ENCODE peak calls at places on chromosomes 1 and 21, in nine cellular contexts. One of them, this sample, is unnamed.

GRCh38 chr1:93753766-93754763 is 72.4 kb upstream of the BCAR3 start:
- DNase-seq in progenitor cell of endocrine pancreas: no peak
- DNase-seq in coronary artery: no peak
- DNase-seq in prostate gland: no peak
- DNase-seq in HCT116: no peak
- DNase-seq in lower leg skin: no peak
- DNase-seq in thoracic aorta: no peak
- DNase-seq in breast epithelium: peak
- DNase-seq in fibroblast of lung: peak
- DNase-seq in this sample: no peak

GRCh38 chr1:65209005-65209885 is 61.2 kb downstream of the AK4 start:
- DNase-seq in lower leg skin: peak
- DNase-seq in fibroblast of lung: peak
- DNase-seq in thoracic aorta: no peak
- DNase-seq in coronary artery: no peak
- DNase-seq in prostate gland: peak
- DNase-seq in breast epithelium: no peak
- DNase-seq in progenitor cell of endocrine pancreas: no peak
- DNase-seq in HCT116: peak
- DNase-seq in this sample: no peak

GRCh38 chr1:107877092-107877491 is 87.9 kb downstream of the VAV3 start:
- DNase-seq in HCT116: no peak
- DNase-seq in breast epithelium: no peak
- DNase-seq in prostate gland: no peak
- DNase-seq in progenitor cell of endocrine pancreas: no peak
- DNase-seq in lower leg skin: no peak
- DNase-seq in coronary artery: no peak
- DNase-seq in thoracic aorta: no peak
- DNase-seq in fibroblast of lung: peak
- DNase-seq in this sample: no peak

GRCh38 chr21:34900376-34900775 is 148.7 kb downstream of the RUNX1 start:
- DNase-seq in fibroblast of lung: no peak
- DNase-seq in progenitor cell of endocrine pancreas: no peak
- DNase-seq in breast epithelium: no peak
- DNase-seq in lower leg skin: no peak
- DNase-seq in HCT116: no peak
- DNase-seq in prostate gland: no peak
- DNase-seq in coronary artery: no peak
- DNase-seq in thoracic aorta: no peak
- DNase-seq in this sample: no peak

GRCh38 chr1:247322849-247323586 is 8.6 kb downstream of the ZNF496 start:
- DNase-seq in breast epithelium: no peak
- DNase-seq in prostate gland: no peak
- DNase-seq in fibroblast of lung: no peak
- DNase-seq in progenitor cell of endocrine pancreas: no peak
- DNase-seq in lower leg skin: no peak
- DNase-seq in coronary artery: no peak
- DNase-seq in HCT116: no peak
- DNase-seq in thoracic aorta: no peak
- DNase-seq in this sample: no peak

GRCh38 chr1:112251766-112252506 is 144.1 kb upstream of the CTTNBP2NL start:
- DNase-seq in lower leg skin: no peak
- DNase-seq in fibroblast of lung: peak
- DNase-seq in coronary artery: peak
- DNase-seq in prostate gland: no peak
- DNase-seq in breast epithelium: no peak
- DNase-seq in thoracic aorta: no peak
- DNase-seq in HCT116: peak
- DNase-seq in progenitor cell of endocrine pancreas: no peak
- DNase-seq in this sample: no peak

GRCh38 chr1:39490596-39491145 is 765 bp upstream of the BMP8A start:
- DNase-seq in prostate gland: no peak
- DNase-seq in lower leg skin: no peak
- DNase-seq in coronary artery: no peak
- DNase-seq in HCT116: no peak
- DNase-seq in fibroblast of lung: no peak
- DNase-seq in breast epithelium: no peak
- DNase-seq in thoracic aorta: no peak
- DNase-seq in progenitor cell of endocrine pancreas: no peak
- DNase-seq in this sample: no peak

GRCh38 chr1:179448429-179449149 is 82.8 kb downstream of the AXDND1 start:
- DNase-seq in breast epithelium: no peak
- DNase-seq in lower leg skin: no peak
- DNase-seq in progenitor cell of endocrine pancreas: no peak
- DNase-seq in HCT116: no peak
- DNase-seq in fibroblast of lung: no peak
- DNase-seq in coronary artery: no peak
- DNase-seq in thoracic aorta: no peak
- DNase-seq in prostate gland: no peak
- DNase-seq in this sample: no peak

GRCh38 chr1:151062738-151063371 is 2.7 kb downstream of the MLLT11 start:
- DNase-seq in breast epithelium: no peak
- DNase-seq in fibroblast of lung: peak
- DNase-seq in coronary artery: no peak
- DNase-seq in prostate gland: no peak
- DNase-seq in HCT116: no peak
- DNase-seq in lower leg skin: no peak
- DNase-seq in thoracic aorta: no peak
- DNase-seq in progenitor cell of endocrine pancreas: no peak
- DNase-seq in this sample: no peak

GRCh38 chr1:151060241-151061011 is at the start of gene MLLT11:
- DNase-seq in breast epithelium: no peak
- DNase-seq in progenitor cell of endocrine pancreas: no peak
- DNase-seq in HCT116: no peak
- DNase-seq in fibroblast of lung: peak
- DNase-seq in prostate gland: peak
- DNase-seq in thoracic aorta: no peak
- DNase-seq in coronary artery: no peak
- DNase-seq in lower leg skin: no peak
- DNase-seq in this sample: peak

GRCh38 chr1:151061704-151062103 is 1.5 kb downstream of the MLLT11 start:
- DNase-seq in coronary artery: no peak
- DNase-seq in breast epithelium: no peak
- DNase-seq in thoracic aorta: no peak
- DNase-seq in HCT116: no peak
- DNase-seq in progenitor cell of endocrine pancreas: no peak
- DNase-seq in lower leg skin: no peak
- DNase-seq in fibroblast of lung: no peak
- DNase-seq in prostate gland: no peak
- DNase-seq in this sample: no peak

GRCh38 chr1:151059342-151060240 is at the start of gene CDC42SE1:
- DNase-seq in coronary artery: peak
- DNase-seq in breast epithelium: peak
- DNase-seq in thoracic aorta: peak
- DNase-seq in prostate gland: peak
- DNase-seq in HCT116: peak
- DNase-seq in lower leg skin: peak
- DNase-seq in progenitor cell of endocrine pancreas: peak
- DNase-seq in fibroblast of lung: peak
- DNase-seq in this sample: peak

GRCh38 chr1:151061012-151061401 is 810 bp downstream of the MLLT11 start:
- DNase-seq in HCT116: no peak
- DNase-seq in prostate gland: no peak
- DNase-seq in thoracic aorta: no peak
- DNase-seq in progenitor cell of endocrine pancreas: no peak
- DNase-seq in breast epithelium: no peak
- DNase-seq in coronary artery: no peak
- DNase-seq in fibroblast of lung: no peak
- DNase-seq in lower leg skin: no peak
- DNase-seq in this sample: no peak
- TF ChIP-seq CTCF in HCT116: no peak
- TF ChIP-seq CTCF in prostate gland: no peak
- TF ChIP-seq CTCF in thoracic aorta: no peak
- TF ChIP-seq CTCF in progenitor cell of endocrine pancreas: no peak
- TF ChIP-seq CTCF in breast epithelium: no peak
- TF ChIP-seq CTCF in coronary artery: no peak
- TF ChIP-seq CTCF in fibroblast of lung: no peak
- TF ChIP-seq CTCF in lower leg skin: no peak
- TF ChIP-seq CTCF in this sample: no peak

DNA sequence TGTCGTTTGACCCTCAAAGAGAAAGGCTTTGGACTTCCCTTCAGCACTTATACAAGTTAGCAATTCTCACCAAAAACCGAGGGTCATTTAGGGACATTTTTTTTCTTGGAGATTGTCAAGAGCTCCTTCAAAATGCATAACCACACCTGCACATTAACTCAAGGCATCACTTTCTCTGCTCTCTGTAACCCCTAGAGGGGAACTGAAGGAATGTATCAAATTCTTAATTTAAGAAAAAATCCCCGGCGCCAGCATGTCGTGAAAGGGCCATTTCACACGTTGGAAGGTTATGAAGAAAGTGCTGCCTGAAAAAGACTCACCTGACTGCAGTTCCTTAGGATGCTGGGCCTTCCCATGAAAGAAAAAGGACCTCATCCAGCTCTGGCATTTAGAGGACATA is 131.6 kb upstream of the ZC3H12A start:
- DNase-seq in HCT116: no peak
- DNase-seq in lower leg skin: no peak
- DNase-seq in progenitor cell of endocrine pancreas: no peak
- DNase-seq in coronary artery: no peak
- DNase-seq in thoracic aorta: no peak
- DNase-seq in prostate gland: no peak
- DNase-seq in breast epithelium: no peak
- DNase-seq in fibroblast of lung: no peak
- DNase-seq in this sample: no peak
- TF ChIP-seq CTCF in HCT116: no peak
- TF ChIP-seq CTCF in lower leg skin: no peak
- TF ChIP-seq CTCF in progenitor cell of endocrine pancreas: peak
- TF ChIP-seq CTCF in coronary artery: no peak
- TF ChIP-seq CTCF in thoracic aorta: no peak
- TF ChIP-seq CTCF in prostate gland: no peak
- TF ChIP-seq CTCF in breast epithelium: no peak
- TF ChIP-seq CTCF in fibroblast of lung: no peak
- TF ChIP-seq CTCF in this sample: no peak

GRCh38 chr1:47334765-47335435 is 1.3 kb downstream of the CMPK1 start:
- DNase-seq in fibroblast of lung: peak
- DNase-seq in lower leg skin: no peak
- DNase-seq in HCT116: no peak
- DNase-seq in breast epithelium: no peak
- DNase-seq in thoracic aorta: no peak
- DNase-seq in prostate gland: no peak
- DNase-seq in progenitor cell of endocrine pancreas: no peak
- DNase-seq in coronary artery: no peak
- DNase-seq in this sample: no peak

GRCh38 chr1:47333578-47333921 is at the start of gene CMPK1:
- DNase-seq in HCT116: peak
- DNase-seq in progenitor cell of endocrine pancreas: no peak
- DNase-seq in prostate gland: peak
- DNase-seq in breast epithelium: peak
- DNase-seq in thoracic aorta: peak
- DNase-seq in coronary artery: peak
- DNase-seq in lower leg skin: peak
- DNase-seq in fibroblast of lung: peak
- DNase-seq in this sample: no peak

GRCh38 chr1:47331875-47332274 is 1.7 kb upstream of the CMPK1 start:
- DNase-seq in lower leg skin: no peak
- DNase-seq in prostate gland: no peak
- DNase-seq in HCT116: no peak
- DNase-seq in thoracic aorta: no peak
- DNase-seq in coronary artery: no peak
- DNase-seq in breast epithelium: no peak
- DNase-seq in fibroblast of lung: no peak
- DNase-seq in progenitor cell of endocrine pancreas: no peak
- DNase-seq in this sample: no peak

GRCh38 chr1:47332779-47333577 is 612 bp upstream of the CMPK1 start:
- DNase-seq in thoracic aorta: no peak
- DNase-seq in fibroblast of lung: no peak
- DNase-seq in breast epithelium: no peak
- DNase-seq in lower leg skin: no peak
- DNase-seq in coronary artery: no peak
- DNase-seq in HCT116: no peak
- DNase-seq in prostate gland: peak
- DNase-seq in progenitor cell of endocrine pancreas: no peak
- DNase-seq in this sample: no peak

DNA sequence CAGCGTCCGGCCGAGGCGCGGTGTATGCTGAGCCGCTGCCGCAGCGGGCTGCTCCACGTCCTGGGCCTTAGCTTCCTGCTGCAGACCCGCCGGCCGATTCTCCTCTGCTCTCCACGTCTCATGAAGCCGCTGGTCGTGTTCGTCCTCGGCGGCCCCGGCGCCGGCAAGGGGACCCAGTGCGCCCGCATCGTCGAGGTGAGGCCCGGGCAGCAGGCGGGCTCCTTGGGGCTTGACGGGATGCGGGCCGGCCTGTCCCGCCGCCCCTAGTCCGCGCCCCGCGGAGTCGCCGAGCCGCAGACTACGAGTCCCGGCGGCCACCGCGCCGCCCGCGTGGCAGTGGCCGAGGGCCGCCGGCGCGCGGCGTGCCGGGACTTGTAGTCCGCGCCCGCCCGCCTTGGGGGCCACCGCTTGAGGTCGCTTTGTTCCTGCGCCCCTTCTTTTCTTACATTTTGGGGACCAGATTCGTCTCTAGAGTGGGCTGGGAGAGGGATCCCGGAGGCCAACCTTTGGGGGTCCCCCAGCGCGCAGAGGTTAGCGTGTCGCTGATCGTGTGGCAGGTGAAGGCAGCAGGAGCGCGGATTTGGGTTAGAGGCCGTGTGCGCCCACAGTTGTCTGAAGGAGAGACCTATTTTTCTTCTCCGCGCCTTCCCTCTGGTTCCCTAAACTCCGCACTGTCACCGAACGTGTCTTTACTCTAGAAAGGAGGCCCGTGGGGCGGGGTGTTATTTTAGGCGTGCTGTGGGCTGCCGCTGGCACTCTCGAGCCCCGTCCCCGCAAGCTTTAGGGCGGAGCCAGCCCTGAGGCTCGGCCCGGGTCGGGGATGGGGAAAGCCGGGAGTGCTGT is 553 bp downstream of the CMPK1 start:
- DNase-seq in coronary artery: peak
- DNase-seq in prostate gland: peak
- DNase-seq in HCT116: peak
- DNase-seq in lower leg skin: peak
- DNase-seq in fibroblast of lung: peak
- DNase-seq in breast epithelium: peak
- DNase-seq in thoracic aorta: peak
- DNase-seq in progenitor cell of endocrine pancreas: peak
- DNase-seq in this sample: peak
- TF ChIP-seq CTCF in coronary artery: no peak
- TF ChIP-seq CTCF in prostate gland: peak
- TF ChIP-seq CTCF in HCT116: no peak
- TF ChIP-seq CTCF in lower leg skin: no peak
- TF ChIP-seq CTCF in fibroblast of lung: peak
- TF ChIP-seq CTCF in breast epithelium: no peak
- TF ChIP-seq CTCF in thoracic aorta: no peak
- TF ChIP-seq CTCF in progenitor cell of endocrine pancreas: peak
- TF ChIP-seq CTCF in this sample: peak

GRCh38 chr21:42520628-42521253 is 7.1 kb downstream of the SLC37A1 start:
- DNase-seq in lower leg skin: no peak
- DNase-seq in fibroblast of lung: no peak
- DNase-seq in progenitor cell of endocrine pancreas: no peak
- DNase-seq in prostate gland: no peak
- DNase-seq in thoracic aorta: no peak
- DNase-seq in breast epithelium: no peak
- DNase-seq in HCT116: no peak
- DNase-seq in coronary artery: peak
- DNase-seq in this sample: no peak
- TF ChIP-seq CTCF in lower leg skin: no peak
- TF ChIP-seq CTCF in fibroblast of lung: no peak
- TF ChIP-seq CTCF in progenitor cell of endocrine pancreas: peak
- TF ChIP-seq CTCF in prostate gland: no peak
- TF ChIP-seq CTCF in thoracic aorta: no peak
- TF ChIP-seq CTCF in breast epithelium: no peak
- TF ChIP-seq CTCF in HCT116: no peak
- TF ChIP-seq CTCF in coronary artery: no peak
- TF ChIP-seq CTCF in this sample: peak